ENCODE peak calls at places on chromosome 6, in ten cellular contexts. One of them, this sample, is unnamed.
A peak's percentile ranks its signal among the peaks of the same experiment; 100 is the strongest.

GRCh38 chr6:134624781-134625180 is 306.9 kb upstream of the SGK1 start:
- DNase-seq in colonic mucosa: no peak
- DNase-seq in Calu3: no peak
- DNase-seq in left ventricle myocardium inferior: no peak
- DNase-seq in GM13977: no peak
- DNase-seq in nephron progenitor cell: no peak
- DNase-seq in stomach: no peak
- DNase-seq in fibroblast of the aortic adventitia: no peak
- DNase-seq in breast epithelium: no peak
- DNase-seq in CD4-positive, alpha-beta T cell: no peak
- DNase-seq in this sample: no peak

GRCh38 chr6:146890644-146891434 is 292.1 kb downstream of the ADGB start:
- DNase-seq in left ventricle myocardium inferior: no peak
- DNase-seq in fibroblast of the aortic adventitia: peak; percentile 18
- DNase-seq in GM13977: no peak
- DNase-seq in colonic mucosa: no peak
- DNase-seq in breast epithelium: no peak
- DNase-seq in CD4-positive, alpha-beta T cell: no peak
- DNase-seq in stomach: no peak
- DNase-seq in nephron progenitor cell: no peak
- DNase-seq in Calu3: no peak
- DNase-seq in this sample: no peak

GRCh38 chr6:87846446-87846845 is 144.4 kb upstream of the AKIRIN2 start:
- DNase-seq in breast epithelium: no peak
- DNase-seq in nephron progenitor cell: no peak
- DNase-seq in colonic mucosa: no peak
- DNase-seq in left ventricle myocardium inferior: no peak
- DNase-seq in GM13977: no peak
- DNase-seq in stomach: no peak
- DNase-seq in Calu3: no peak
- DNase-seq in fibroblast of the aortic adventitia: no peak
- DNase-seq in CD4-positive, alpha-beta T cell: no peak
- DNase-seq in this sample: no peak

GRCh38 chr6:15220062-15220461 is 25.8 kb upstream of the JARID2 start:
- DNase-seq in GM13977: no peak
- DNase-seq in stomach: no peak
- DNase-seq in fibroblast of the aortic adventitia: no peak
- DNase-seq in nephron progenitor cell: no peak
- DNase-seq in colonic mucosa: no peak
- DNase-seq in left ventricle myocardium inferior: no peak
- DNase-seq in Calu3: no peak
- DNase-seq in CD4-positive, alpha-beta T cell: no peak
- DNase-seq in breast epithelium: no peak
- DNase-seq in this sample: no peak

GRCh38 chr6:83071023-83071422 is 3.6 kb downstream of the DOP1A start:
- DNase-seq in Calu3: no peak
- DNase-seq in GM13977: peak; percentile 34
- DNase-seq in fibroblast of the aortic adventitia: peak; percentile 72
- DNase-seq in colonic mucosa: no peak
- DNase-seq in breast epithelium: no peak
- DNase-seq in nephron progenitor cell: no peak
- DNase-seq in left ventricle myocardium inferior: no peak
- DNase-seq in CD4-positive, alpha-beta T cell: no peak
- DNase-seq in stomach: no peak
- DNase-seq in this sample: no peak

GRCh38 chr6:151276112-151276745 is 36.5 kb downstream of the AKAP12 start:
- DNase-seq in breast epithelium: no peak
- DNase-seq in left ventricle myocardium inferior: peak; percentile 41
- DNase-seq in GM13977: no peak
- DNase-seq in colonic mucosa: no peak
- DNase-seq in nephron progenitor cell: peak; percentile 22
- DNase-seq in fibroblast of the aortic adventitia: peak; percentile 90
- DNase-seq in stomach: no peak
- DNase-seq in Calu3: no peak
- DNase-seq in CD4-positive, alpha-beta T cell: no peak
- DNase-seq in this sample: no peak

GRCh38 chr6:27839303-27840081 is 72.7 kb downstream of the OR2B2 start:
- DNase-seq in colonic mucosa: peak; percentile 79
- DNase-seq in Calu3: peak; percentile 59
- DNase-seq in CD4-positive, alpha-beta T cell: no peak
- DNase-seq in breast epithelium: no peak
- DNase-seq in stomach: peak; percentile 33
- DNase-seq in fibroblast of the aortic adventitia: peak; percentile 90
- DNase-seq in nephron progenitor cell: no peak
- DNase-seq in GM13977: peak; percentile 28
- DNase-seq in left ventricle myocardium inferior: no peak
- DNase-seq in this sample: no peak

GRCh38 chr6:9921366-9921765 is 493.5 kb downstream of the TFAP2A start:
- DNase-seq in stomach: no peak
- DNase-seq in Calu3: no peak
- DNase-seq in left ventricle myocardium inferior: no peak
- DNase-seq in CD4-positive, alpha-beta T cell: no peak
- DNase-seq in breast epithelium: no peak
- DNase-seq in colonic mucosa: no peak
- DNase-seq in nephron progenitor cell: no peak
- DNase-seq in GM13977: no peak
- DNase-seq in fibroblast of the aortic adventitia: no peak
- DNase-seq in this sample: no peak

GRCh38 chr6:21163110-21163837 is 430.3 kb upstream of the SOX4 start:
- DNase-seq in nephron progenitor cell: no peak
- DNase-seq in left ventricle myocardium inferior: no peak
- DNase-seq in Calu3: no peak
- DNase-seq in fibroblast of the aortic adventitia: peak; percentile 28
- DNase-seq in CD4-positive, alpha-beta T cell: no peak
- DNase-seq in breast epithelium: no peak
- DNase-seq in stomach: no peak
- DNase-seq in GM13977: no peak
- DNase-seq in colonic mucosa: no peak
- DNase-seq in this sample: no peak

GRCh38 chr6:95978230-95978629 is 37.5 kb upstream of the FUT9 start:
- DNase-seq in left ventricle myocardium inferior: no peak
- DNase-seq in GM13977: no peak
- DNase-seq in fibroblast of the aortic adventitia: no peak
- DNase-seq in CD4-positive, alpha-beta T cell: no peak
- DNase-seq in breast epithelium: no peak
- DNase-seq in Calu3: peak; percentile 44
- DNase-seq in colonic mucosa: no peak
- DNase-seq in stomach: no peak
- DNase-seq in nephron progenitor cell: no peak
- DNase-seq in this sample: no peak

GRCh38 chr6:77740380-77740779 is 87.5 kb downstream of the MEI4 start:
- DNase-seq in nephron progenitor cell: no peak
- DNase-seq in breast epithelium: no peak
- DNase-seq in stomach: no peak
- DNase-seq in colonic mucosa: no peak
- DNase-seq in left ventricle myocardium inferior: no peak
- DNase-seq in CD4-positive, alpha-beta T cell: no peak
- DNase-seq in GM13977: peak; percentile 21
- DNase-seq in fibroblast of the aortic adventitia: peak; percentile 33
- DNase-seq in Calu3: no peak
- DNase-seq in this sample: no peak

GRCh38 chr6:44269921-44270525 is at the start of gene TMEM151B:
- DNase-seq in fibroblast of the aortic adventitia: no peak
- DNase-seq in stomach: no peak
- DNase-seq in left ventricle myocardium inferior: no peak
- DNase-seq in colonic mucosa: no peak
- DNase-seq in nephron progenitor cell: peak; percentile 49
- DNase-seq in breast epithelium: no peak
- DNase-seq in Calu3: no peak
- DNase-seq in GM13977: no peak
- DNase-seq in CD4-positive, alpha-beta T cell: no peak
- DNase-seq in this sample: no peak

GRCh38 chr6:113414511-113414910 is 442.6 kb upstream of the MARCKS start:
- DNase-seq in colonic mucosa: peak; percentile 32
- DNase-seq in Calu3: peak; percentile 56
- DNase-seq in GM13977: no peak
- DNase-seq in left ventricle myocardium inferior: no peak
- DNase-seq in fibroblast of the aortic adventitia: peak; percentile 87
- DNase-seq in CD4-positive, alpha-beta T cell: no peak
- DNase-seq in breast epithelium: peak; percentile 21
- DNase-seq in nephron progenitor cell: no peak
- DNase-seq in stomach: peak; percentile 54
- DNase-seq in this sample: no peak

GRCh38 chr6:168585441-168585840 is 144.5 kb downstream of the SMOC2 start:
- DNase-seq in stomach: no peak
- DNase-seq in GM13977: no peak
- DNase-seq in nephron progenitor cell: no peak
- DNase-seq in breast epithelium: no peak
- DNase-seq in fibroblast of the aortic adventitia: no peak
- DNase-seq in Calu3: no peak
- DNase-seq in CD4-positive, alpha-beta T cell: no peak
- DNase-seq in left ventricle myocardium inferior: no peak
- DNase-seq in colonic mucosa: no peak
- DNase-seq in this sample: no peak

GRCh38 chr6:67544851-67545452 is 1090.1 kb upstream of the ADGRB3 start:
- DNase-seq in CD4-positive, alpha-beta T cell: no peak
- DNase-seq in nephron progenitor cell: no peak
- DNase-seq in stomach: no peak
- DNase-seq in colonic mucosa: no peak
- DNase-seq in breast epithelium: no peak
- DNase-seq in GM13977: no peak
- DNase-seq in fibroblast of the aortic adventitia: no peak
- DNase-seq in left ventricle myocardium inferior: no peak
- DNase-seq in Calu3: no peak
- DNase-seq in this sample: no peak

GRCh38 chr6:144006731-144007454 is 1.2 kb downstream of the PLAGL1 start:
- DNase-seq in colonic mucosa: peak; percentile 38
- DNase-seq in Calu3: no peak
- DNase-seq in GM13977: peak; percentile 14
- DNase-seq in breast epithelium: no peak
- DNase-seq in left ventricle myocardium inferior: no peak
- DNase-seq in CD4-positive, alpha-beta T cell: no peak
- DNase-seq in stomach: no peak
- DNase-seq in fibroblast of the aortic adventitia: peak; percentile 73
- DNase-seq in nephron progenitor cell: peak; percentile 33
- DNase-seq in this sample: no peak

GRCh38 chr6:109241199-109241598 is 141.1 kb downstream of the CD164 start:
- DNase-seq in GM13977: no peak
- DNase-seq in fibroblast of the aortic adventitia: peak; percentile 45
- DNase-seq in left ventricle myocardium inferior: no peak
- DNase-seq in stomach: no peak
- DNase-seq in nephron progenitor cell: no peak
- DNase-seq in breast epithelium: no peak
- DNase-seq in colonic mucosa: no peak
- DNase-seq in CD4-positive, alpha-beta T cell: no peak
- DNase-seq in Calu3: no peak
- DNase-seq in this sample: no peak

GRCh38 chr6:123383718-123384117 is 253.0 kb downstream of the TRDN start:
- DNase-seq in left ventricle myocardium inferior: no peak
- DNase-seq in stomach: no peak
- DNase-seq in fibroblast of the aortic adventitia: no peak
- DNase-seq in CD4-positive, alpha-beta T cell: no peak
- DNase-seq in GM13977: no peak
- DNase-seq in breast epithelium: no peak
- DNase-seq in nephron progenitor cell: no peak
- DNase-seq in colonic mucosa: no peak
- DNase-seq in Calu3: no peak
- DNase-seq in this sample: no peak

GRCh38 chr6:123380257-123380656 is 256.5 kb downstream of the TRDN start:
- DNase-seq in breast epithelium: no peak
- DNase-seq in Calu3: peak; percentile 33
- DNase-seq in left ventricle myocardium inferior: no peak
- DNase-seq in CD4-positive, alpha-beta T cell: no peak
- DNase-seq in fibroblast of the aortic adventitia: peak; percentile 33
- DNase-seq in nephron progenitor cell: peak; percentile 12
- DNase-seq in colonic mucosa: no peak
- DNase-seq in GM13977: no peak
- DNase-seq in stomach: no peak
- DNase-seq in this sample: peak; percentile 4
- TF ChIP-seq CTCF in breast epithelium: no peak
- TF ChIP-seq CTCF in Calu3: peak; percentile 23
- TF ChIP-seq CTCF in left ventricle myocardium inferior: peak; percentile 51
- TF ChIP-seq CTCF in CD4-positive, alpha-beta T cell: no peak
- TF ChIP-seq CTCF in fibroblast of the aortic adventitia: peak; percentile 50
- TF ChIP-seq CTCF in nephron progenitor cell: peak; percentile 42
- TF ChIP-seq CTCF in colonic mucosa: no peak
- TF ChIP-seq CTCF in GM13977: peak; percentile 23
- TF ChIP-seq CTCF in stomach: no peak
- TF ChIP-seq CTCF in this sample: peak; percentile 60

DNA sequence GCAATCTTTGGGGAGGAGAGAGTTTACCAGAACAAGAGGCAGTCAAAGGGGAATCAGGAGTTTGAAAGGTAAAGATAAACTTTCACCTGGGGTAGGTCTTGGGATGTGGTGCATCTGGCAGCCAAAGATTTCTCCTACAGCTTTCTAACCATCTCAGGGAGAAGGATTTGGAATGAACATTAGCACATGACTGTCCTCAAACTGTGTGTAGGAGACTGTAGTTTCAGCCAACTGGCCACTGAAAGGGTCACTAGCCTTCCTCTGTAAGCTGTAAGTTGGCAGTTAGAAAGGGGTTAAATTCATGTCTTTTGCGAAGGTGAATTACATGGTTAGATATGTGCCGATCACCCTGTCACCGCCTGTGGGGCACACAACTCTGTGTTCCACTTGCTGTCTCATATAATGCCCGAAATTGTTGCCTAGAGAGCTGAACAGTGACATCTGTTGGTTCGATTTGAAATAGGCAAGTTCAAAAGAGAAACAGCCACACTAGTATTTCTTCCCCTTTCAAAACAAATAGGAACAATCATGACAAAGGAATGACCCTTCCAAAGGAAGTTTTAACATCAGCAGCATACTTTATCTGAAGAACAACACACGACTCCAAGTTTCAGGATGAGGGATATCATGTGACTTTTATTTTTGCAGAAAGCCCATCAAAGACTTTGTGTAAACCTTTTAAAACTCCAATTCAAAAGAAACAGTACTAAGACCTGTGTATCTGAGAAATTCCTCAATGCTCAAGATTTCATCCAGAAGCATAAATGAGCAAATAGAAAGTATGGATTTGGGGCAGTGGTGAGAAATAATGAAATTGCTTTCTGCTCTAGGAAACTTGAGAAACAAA is 1.1 kb upstream of the OPN5 start:
- DNase-seq in nephron progenitor cell: peak; percentile 31
- DNase-seq in fibroblast of the aortic adventitia: peak; percentile 85
- DNase-seq in stomach: peak; percentile 30
- DNase-seq in Calu3: peak; percentile 42
- DNase-seq in left ventricle myocardium inferior: no peak
- DNase-seq in breast epithelium: no peak
- DNase-seq in colonic mucosa: peak; percentile 43
- DNase-seq in GM13977: peak; percentile 38
- DNase-seq in CD4-positive, alpha-beta T cell: no peak
- DNase-seq in this sample: peak; percentile 15
- TF ChIP-seq CTCF in nephron progenitor cell: peak; percentile 61
- TF ChIP-seq CTCF in fibroblast of the aortic adventitia: peak; percentile 79
- TF ChIP-seq CTCF in stomach: no peak
- TF ChIP-seq CTCF in Calu3: peak; percentile 29
- TF ChIP-seq CTCF in left ventricle myocardium inferior: peak; percentile 75
- TF ChIP-seq CTCF in breast epithelium: peak; percentile 38
- TF ChIP-seq CTCF in colonic mucosa: peak; percentile 48
- TF ChIP-seq CTCF in GM13977: peak; percentile 61
- TF ChIP-seq CTCF in CD4-positive, alpha-beta T cell: peak; percentile 42
- TF ChIP-seq CTCF in this sample: peak; percentile 78

GRCh38 chr6:41191569-41191968 is 9.4 kb downstream of the TREML2 start:
- DNase-seq in left ventricle myocardium inferior: peak; percentile 42
- DNase-seq in Calu3: peak; percentile 72
- DNase-seq in colonic mucosa: peak; percentile 36
- DNase-seq in fibroblast of the aortic adventitia: peak; percentile 7
- DNase-seq in breast epithelium: no peak
- DNase-seq in CD4-positive, alpha-beta T cell: peak; percentile 19
- DNase-seq in stomach: no peak
- DNase-seq in GM13977: peak; percentile 23
- DNase-seq in nephron progenitor cell: peak; percentile 54
- DNase-seq in this sample: peak; percentile 17
- TF ChIP-seq CTCF in left ventricle myocardium inferior: peak; percentile 52
- TF ChIP-seq CTCF in Calu3: peak; percentile 69
- TF ChIP-seq CTCF in colonic mucosa: no peak
- TF ChIP-seq CTCF in fibroblast of the aortic adventitia: peak; percentile 39
- TF ChIP-seq CTCF in breast epithelium: no peak
- TF ChIP-seq CTCF in CD4-positive, alpha-beta T cell: peak; percentile 48
- TF ChIP-seq CTCF in stomach: no peak
- TF ChIP-seq CTCF in GM13977: peak; percentile 74
- TF ChIP-seq CTCF in nephron progenitor cell: peak; percentile 52
- TF ChIP-seq CTCF in this sample: peak; percentile 49

GRCh38 chr6:99130897-99131873 is 183.4 kb upstream of the FBXL4 start:
- DNase-seq in CD4-positive, alpha-beta T cell: no peak
- DNase-seq in stomach: no peak
- DNase-seq in GM13977: no peak
- DNase-seq in breast epithelium: no peak
- DNase-seq in colonic mucosa: no peak
- DNase-seq in nephron progenitor cell: no peak
- DNase-seq in Calu3: no peak
- DNase-seq in fibroblast of the aortic adventitia: no peak
- DNase-seq in left ventricle myocardium inferior: no peak
- DNase-seq in this sample: no peak
- TF ChIP-seq CTCF in CD4-positive, alpha-beta T cell: no peak
- TF ChIP-seq CTCF in stomach: no peak
- TF ChIP-seq CTCF in GM13977: no peak
- TF ChIP-seq CTCF in breast epithelium: no peak
- TF ChIP-seq CTCF in colonic mucosa: no peak
- TF ChIP-seq CTCF in nephron progenitor cell: no peak
- TF ChIP-seq CTCF in Calu3: no peak
- TF ChIP-seq CTCF in fibroblast of the aortic adventitia: no peak
- TF ChIP-seq CTCF in left ventricle myocardium inferior: peak; percentile 14
- TF ChIP-seq CTCF in this sample: no peak

This sample was measured in neural crest cell.